ENCODE peak calls at places on chromosomes 2 and 18, in six cellular contexts. One of them, this sample, is unnamed.

GRCh38 chr2:191352536-191352935 is 107.3 kb downstream of the MYO1B start:
- DNase-seq in ovary: no peak
- DNase-seq in heart left ventricle: no peak
- DNase-seq in left lung: no peak
- DNase-seq in Peyer's patch: no peak
- DNase-seq in colonic mucosa: no peak
- DNase-seq in this sample: no peak

GRCh38 chr2:27356056-27356381 is 545 bp downstream of the GTF3C2 start:
- DNase-seq in left lung: peak; percentile 72
- DNase-seq in colonic mucosa: no peak
- DNase-seq in Peyer's patch: no peak
- DNase-seq in heart left ventricle: no peak
- DNase-seq in ovary: no peak
- DNase-seq in this sample: no peak

GRCh38 chr2:77521931-77522470 is at the start of gene LRRTM4:
- DNase-seq in ovary: no peak
- DNase-seq in colonic mucosa: no peak
- DNase-seq in left lung: no peak
- DNase-seq in heart left ventricle: peak; percentile 37
- DNase-seq in Peyer's patch: no peak
- DNase-seq in this sample: peak; percentile 11

GRCh38 chr2:233179848-233180368 is 71.6 kb upstream of the ATG16L1 start:
- DNase-seq in ovary: no peak
- DNase-seq in heart left ventricle: no peak
- DNase-seq in Peyer's patch: no peak
- DNase-seq in colonic mucosa: no peak
- DNase-seq in left lung: no peak
- DNase-seq in this sample: no peak

GRCh38 chr2:187129866-187130265 is 280.9 kb upstream of the ZSWIM2 start:
- DNase-seq in heart left ventricle: no peak
- DNase-seq in ovary: no peak
- DNase-seq in Peyer's patch: no peak
- DNase-seq in colonic mucosa: no peak
- DNase-seq in left lung: no peak
- DNase-seq in this sample: no peak

GRCh38 chr2:237774811-237775553 is 23.6 kb upstream of the RBM44 start:
- DNase-seq in colonic mucosa: peak; percentile 72
- DNase-seq in Peyer's patch: peak; percentile 25
- DNase-seq in ovary: no peak
- DNase-seq in heart left ventricle: peak; percentile 48
- DNase-seq in left lung: no peak
- DNase-seq in this sample: no peak

GRCh38 chr2:171747371-171747770 is 60.1 kb downstream of the DYNC1I2 start:
- DNase-seq in left lung: no peak
- DNase-seq in ovary: no peak
- DNase-seq in heart left ventricle: no peak
- DNase-seq in Peyer's patch: no peak
- DNase-seq in colonic mucosa: no peak
- DNase-seq in this sample: no peak

GRCh38 chr2:15334650-15335326 is 226.3 kb downstream of the NBAS start:
- DNase-seq in colonic mucosa: no peak
- DNase-seq in Peyer's patch: no peak
- DNase-seq in ovary: no peak
- DNase-seq in heart left ventricle: no peak
- DNase-seq in left lung: no peak
- DNase-seq in this sample: no peak

GRCh38 chr2:46364797-46365457 is 67.7 kb downstream of the EPAS1 start:
- DNase-seq in heart left ventricle: no peak
- DNase-seq in left lung: no peak
- DNase-seq in Peyer's patch: no peak
- DNase-seq in colonic mucosa: peak; percentile 57
- DNase-seq in ovary: no peak
- DNase-seq in this sample: no peak

GRCh38 chr2:38075436-38076249 is at the start of gene CYP1B1:
- DNase-seq in left lung: peak; percentile 49
- DNase-seq in colonic mucosa: peak; percentile 24
- DNase-seq in Peyer's patch: no peak
- DNase-seq in ovary: no peak
- DNase-seq in heart left ventricle: peak; percentile 51
- DNase-seq in this sample: no peak

GRCh38 chr2:164597988-164598387 is 23.3 kb downstream of the GRB14 start:
- DNase-seq in colonic mucosa: no peak
- DNase-seq in heart left ventricle: no peak
- DNase-seq in Peyer's patch: no peak
- DNase-seq in left lung: no peak
- DNase-seq in ovary: no peak
- DNase-seq in this sample: no peak

GRCh38 chr2:229875549-229875948 is 46.3 kb downstream of the TRIP12 start:
- DNase-seq in ovary: no peak
- DNase-seq in left lung: no peak
- DNase-seq in colonic mucosa: no peak
- DNase-seq in Peyer's patch: no peak
- DNase-seq in heart left ventricle: no peak
- DNase-seq in this sample: no peak

GRCh38 chr2:173578404-173579092 is 223.9 kb downstream of the CDCA7 start:
- DNase-seq in ovary: no peak
- DNase-seq in Peyer's patch: no peak
- DNase-seq in heart left ventricle: no peak
- DNase-seq in colonic mucosa: no peak
- DNase-seq in left lung: no peak
- DNase-seq in this sample: no peak

GRCh38 chr2:151657667-151658076 is 76.6 kb downstream of the NEB start:
- DNase-seq in ovary: no peak
- DNase-seq in Peyer's patch: no peak
- DNase-seq in colonic mucosa: no peak
- DNase-seq in heart left ventricle: no peak
- DNase-seq in left lung: no peak
- DNase-seq in this sample: no peak

GRCh38 chr2:200782243-200782642 is 29.5 kb upstream of the BZW1 start:
- DNase-seq in colonic mucosa: no peak
- DNase-seq in left lung: no peak
- DNase-seq in Peyer's patch: no peak
- DNase-seq in heart left ventricle: no peak
- DNase-seq in ovary: no peak
- DNase-seq in this sample: no peak

GRCh38 chr2:26473796-26474195 is 4.1 kb downstream of the OTOF start:
- DNase-seq in ovary: no peak
- DNase-seq in heart left ventricle: no peak
- DNase-seq in left lung: no peak
- DNase-seq in Peyer's patch: no peak
- DNase-seq in colonic mucosa: no peak
- DNase-seq in this sample: no peak

GRCh38 chr2:26401739-26402541 is at the start of gene DRC1:
- DNase-seq in heart left ventricle: peak; percentile 77
- DNase-seq in ovary: peak; percentile 44
- DNase-seq in left lung: peak; percentile 68
- DNase-seq in Peyer's patch: no peak
- DNase-seq in colonic mucosa: peak; percentile 32
- DNase-seq in this sample: peak; percentile 70

GRCh38 chr18:3250237-3251107 is 2.9 kb downstream of the MYL12A start:
- DNase-seq in heart left ventricle: no peak
- DNase-seq in ovary: no peak
- DNase-seq in colonic mucosa: peak; percentile 5
- DNase-seq in left lung: no peak
- DNase-seq in Peyer's patch: no peak
- DNase-seq in this sample: no peak

GRCh38 chr18:72700961-72701710 is 157.0 kb upstream of the CBLN2 start:
- DNase-seq in ovary: no peak
- DNase-seq in left lung: no peak
- DNase-seq in heart left ventricle: no peak
- DNase-seq in Peyer's patch: no peak
- DNase-seq in colonic mucosa: no peak
- DNase-seq in this sample: no peak

GRCh38 chr2:159557437-159558034 is 58.8 kb downstream of the BAZ2B start:
- DNase-seq in ovary: no peak
- DNase-seq in Peyer's patch: no peak
- DNase-seq in colonic mucosa: no peak
- DNase-seq in left lung: no peak
- DNase-seq in heart left ventricle: no peak
- DNase-seq in this sample: no peak

GRCh38 chr2:222213084-222213483 is 85.7 kb downstream of the PAX3 start:
- DNase-seq in ovary: no peak
- DNase-seq in Peyer's patch: no peak
- DNase-seq in left lung: no peak
- DNase-seq in heart left ventricle: no peak
- DNase-seq in colonic mucosa: no peak
- DNase-seq in this sample: no peak

GRCh38 chr2:185338104-185338503 is 400.5 kb upstream of the FSIP2 start:
- DNase-seq in ovary: no peak
- DNase-seq in heart left ventricle: no peak
- DNase-seq in colonic mucosa: no peak
- DNase-seq in left lung: no peak
- DNase-seq in Peyer's patch: no peak
- DNase-seq in this sample: no peak

GRCh38 chr2:122927217-122927616 is 1097.9 kb upstream of the CNTNAP5 start:
- DNase-seq in heart left ventricle: no peak
- DNase-seq in ovary: no peak
- DNase-seq in colonic mucosa: no peak
- DNase-seq in Peyer's patch: no peak
- DNase-seq in left lung: no peak
- DNase-seq in this sample: no peak

DNA sequence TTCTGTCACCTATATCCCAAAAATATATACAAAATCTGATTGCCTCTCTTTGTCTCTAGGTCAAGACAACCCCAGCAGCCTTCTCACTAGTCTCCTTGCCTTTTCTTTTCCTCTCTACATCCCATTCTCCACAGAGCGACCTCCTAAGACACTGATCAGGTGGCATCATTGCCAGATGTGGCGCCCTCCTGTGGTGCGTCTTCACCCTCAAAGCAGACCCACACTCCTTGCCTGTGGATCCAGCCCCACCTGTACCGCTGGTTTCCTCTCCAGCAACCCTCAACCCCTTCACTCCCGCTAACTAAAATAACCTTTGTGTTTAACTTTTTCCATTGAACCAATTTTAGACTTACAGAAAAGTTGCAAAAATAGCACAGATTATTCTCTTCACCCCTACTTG is 273.3 kb downstream of the GLI2 start:
- DNase-seq in colonic mucosa: no peak
- DNase-seq in left lung: no peak
- DNase-seq in Peyer's patch: no peak
- DNase-seq in ovary: no peak
- DNase-seq in heart left ventricle: no peak
- DNase-seq in this sample: no peak
- TF ChIP-seq CTCF in colonic mucosa: no peak
- TF ChIP-seq CTCF in left lung: no peak
- TF ChIP-seq CTCF in Peyer's patch: no peak
- TF ChIP-seq CTCF in ovary: no peak
- TF ChIP-seq CTCF in heart left ventricle: no peak
- TF ChIP-seq CTCF in this sample: no peak

GRCh38 chr2:2520396-2520795 is 189.3 kb upstream of the MYT1L start:
- DNase-seq in left lung: no peak
- DNase-seq in Peyer's patch: no peak
- DNase-seq in colonic mucosa: no peak
- DNase-seq in heart left ventricle: no peak
- DNase-seq in ovary: no peak
- DNase-seq in this sample: no peak
- H3K27me3 ChIP-seq in left lung: peaks cover 19% of the 10 kb centered on the region
- H3K27me3 ChIP-seq in Peyer's patch: no peaks in the 10 kb centered on the region
- H3K27me3 ChIP-seq in colonic mucosa: no peaks in the 10 kb centered on the region
- H3K27me3 ChIP-seq in heart left ventricle: peaks cover 4% of the 10 kb centered on the region
- H3K27me3 ChIP-seq in ovary: no peaks in the 10 kb centered on the region
- H3K27me3 ChIP-seq in this sample: no peaks in the 10 kb centered on the region

DNA sequence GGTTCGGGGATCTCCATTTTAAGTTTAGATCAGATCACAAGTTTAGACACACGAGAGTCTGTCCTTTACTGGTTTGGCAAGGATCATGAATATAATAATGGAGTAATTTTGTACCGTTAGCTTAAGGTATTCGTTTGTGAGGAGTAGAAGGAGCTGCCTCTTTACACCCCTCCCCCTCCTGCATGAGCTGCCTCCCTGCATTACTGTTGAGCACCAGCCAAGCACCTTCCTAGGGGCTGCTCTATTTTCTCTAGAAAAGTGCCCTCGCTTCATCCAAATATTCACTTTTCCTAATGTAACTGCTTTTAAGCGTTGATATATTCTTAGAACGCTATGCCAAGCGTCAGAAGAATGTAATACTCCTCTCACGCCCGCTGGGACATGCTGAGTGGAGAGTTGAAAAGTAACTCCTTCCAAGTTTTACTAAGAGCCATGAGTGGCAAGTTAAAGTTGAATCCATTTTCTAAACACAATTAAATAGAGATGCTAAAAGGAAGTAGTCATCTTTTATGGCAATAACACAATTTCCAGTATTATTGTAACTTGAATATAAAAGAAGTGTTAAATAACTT is 25.4 kb upstream of the SCN7A start:
- DNase-seq in heart left ventricle: no peak
- DNase-seq in colonic mucosa: no peak
- DNase-seq in left lung: no peak
- DNase-seq in Peyer's patch: no peak
- DNase-seq in ovary: no peak
- DNase-seq in this sample: no peak
- H3K4me3 ChIP-seq in heart left ventricle: peak overlapping the region; percentile 12
- H3K4me3 ChIP-seq in colonic mucosa: no peak overlapping the region
- H3K4me3 ChIP-seq in left lung: no peak overlapping the region
- H3K4me3 ChIP-seq in Peyer's patch: no peak overlapping the region
- H3K4me3 ChIP-seq in ovary: no peak overlapping the region
- H3K4me3 ChIP-seq in this sample: no peak overlapping the region

GRCh38 chr2:162153608-162154224 is 1.7 kb upstream of the GCG start:
- DNase-seq in colonic mucosa: peak; percentile 79
- DNase-seq in Peyer's patch: peak; percentile 33
- DNase-seq in ovary: no peak
- DNase-seq in left lung: peak; percentile 39
- DNase-seq in heart left ventricle: peak; percentile 23
- DNase-seq in this sample: no peak

GRCh38 chr2:162152147-162152546 is at the start of gene GCG:
- DNase-seq in Peyer's patch: no peak
- DNase-seq in left lung: no peak
- DNase-seq in ovary: no peak
- DNase-seq in colonic mucosa: no peak
- DNase-seq in heart left ventricle: no peak
- DNase-seq in this sample: no peak

GRCh38 chr2:162156149-162156548 is 4.1 kb upstream of the GCG start:
- DNase-seq in heart left ventricle: no peak
- DNase-seq in Peyer's patch: no peak
- DNase-seq in colonic mucosa: no peak
- DNase-seq in left lung: no peak
- DNase-seq in ovary: no peak
- DNase-seq in this sample: no peak

GRCh38 chr2:162149940-162150339 is 2.1 kb downstream of the GCG start:
- DNase-seq in colonic mucosa: no peak
- DNase-seq in heart left ventricle: no peak
- DNase-seq in left lung: no peak
- DNase-seq in Peyer's patch: no peak
- DNase-seq in ovary: no peak
- DNase-seq in this sample: no peak

DNA sequence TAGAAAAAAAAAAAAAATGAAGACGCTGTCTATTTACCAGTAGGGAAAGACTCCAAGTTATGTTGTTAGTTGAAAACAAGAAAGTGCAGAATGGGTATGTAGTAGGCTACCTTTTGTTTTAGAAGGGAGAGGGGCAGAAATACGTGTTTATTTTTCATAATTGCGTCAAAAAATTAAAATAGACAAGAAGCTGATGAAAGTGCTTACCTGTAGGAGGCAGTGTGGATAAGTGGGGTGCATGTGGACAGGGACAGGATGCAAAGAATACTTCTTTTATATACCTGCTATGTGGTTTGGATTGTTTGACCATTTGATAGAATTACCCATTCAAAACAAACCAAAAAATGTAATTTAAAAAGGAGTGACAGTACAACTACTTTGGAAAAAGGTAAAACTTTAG is 3.0 kb upstream of the GCG start:
- DNase-seq in left lung: no peak
- DNase-seq in Peyer's patch: no peak
- DNase-seq in ovary: no peak
- DNase-seq in colonic mucosa: no peak
- DNase-seq in heart left ventricle: no peak
- DNase-seq in this sample: no peak
- TF ChIP-seq CTCF in left lung: no peak
- TF ChIP-seq CTCF in Peyer's patch: peak; percentile 40
- TF ChIP-seq CTCF in ovary: no peak
- TF ChIP-seq CTCF in colonic mucosa: no peak
- TF ChIP-seq CTCF in heart left ventricle: no peak
- TF ChIP-seq CTCF in this sample: no peak